ENCODE peak calls at places on chromosomes 2 and 18, in five cellular contexts. P is CD8-positive, alpha-beta T cell; U is neural progenitor cell; C is heart right ventricle; H is left lung. B is an unnamed sample. For H3K27me3 and H3K9me3, the result is how much of the 10 kb centered on the place peaks cover.

GRCh38 chr2:75222527-75222926 is 23.2 kb upstream of the TACR1 start:
- DNase-seq in U (no peak), C (no peak), H (no peak), P (no peak), B (no peak)

GRCh38 chr2:231356474-231356849 is 39.0 kb upstream of the B3GNT7 start:
- DNase-seq in P (no peak), C (no peak), U (no peak), H (no peak), B (no peak)

GRCh38 chr2:54628418-54628817 is 95.0 kb upstream of the EML6 start:
- DNase-seq in P (no peak), H (no peak), C (no peak), U (no peak), B (no peak)

GRCh38 chr2:149399934-149400615 is 69.7 kb downstream of the LYPD6 start:
- DNase-seq in C (no peak), U (no peak), H (no peak), P (no peak), B (no peak)

GRCh38 chr2:19541884-19542283 is 183.5 kb upstream of the OSR1 start:
- DNase-seq in P (no peak), C (no peak), H (no peak), U (no peak), B (no peak)

GRCh38 chr2:120772261-120772660 is 36.6 kb downstream of the GLI2 start:
- DNase-seq in C (no peak), P (no peak), U (no peak), H (no peak), B (no peak)

GRCh38 chr2:69168144-69168813 is 155.3 kb downstream of the ANTXR1 start:
- DNase-seq in U (no peak), C (no peak), H (no peak), P (no peak), B (no peak)

GRCh38 chr2:213122730-213123129 is 28.7 kb downstream of the IKZF2 start:
- DNase-seq in H (no peak), C (no peak), P (no peak), U (no peak), B (no peak)

GRCh38 chr2:163736433-163737168 is 793 bp upstream of the FIGN start:
- DNase-seq in C (peak), H (peak), U (peak), P (no peak), B (no peak)

GRCh38 chr18:24212939-24213338 is 74.1 kb downstream of the CABYR start:
- DNase-seq in C (no peak), U (no peak), P (no peak), H (no peak), B (no peak)

GRCh38 chr18:52722904-52723303 is 382.9 kb downstream of the DCC start:
- DNase-seq in P (no peak), H (no peak), C (no peak), U (peak), B (no peak)

DNA sequence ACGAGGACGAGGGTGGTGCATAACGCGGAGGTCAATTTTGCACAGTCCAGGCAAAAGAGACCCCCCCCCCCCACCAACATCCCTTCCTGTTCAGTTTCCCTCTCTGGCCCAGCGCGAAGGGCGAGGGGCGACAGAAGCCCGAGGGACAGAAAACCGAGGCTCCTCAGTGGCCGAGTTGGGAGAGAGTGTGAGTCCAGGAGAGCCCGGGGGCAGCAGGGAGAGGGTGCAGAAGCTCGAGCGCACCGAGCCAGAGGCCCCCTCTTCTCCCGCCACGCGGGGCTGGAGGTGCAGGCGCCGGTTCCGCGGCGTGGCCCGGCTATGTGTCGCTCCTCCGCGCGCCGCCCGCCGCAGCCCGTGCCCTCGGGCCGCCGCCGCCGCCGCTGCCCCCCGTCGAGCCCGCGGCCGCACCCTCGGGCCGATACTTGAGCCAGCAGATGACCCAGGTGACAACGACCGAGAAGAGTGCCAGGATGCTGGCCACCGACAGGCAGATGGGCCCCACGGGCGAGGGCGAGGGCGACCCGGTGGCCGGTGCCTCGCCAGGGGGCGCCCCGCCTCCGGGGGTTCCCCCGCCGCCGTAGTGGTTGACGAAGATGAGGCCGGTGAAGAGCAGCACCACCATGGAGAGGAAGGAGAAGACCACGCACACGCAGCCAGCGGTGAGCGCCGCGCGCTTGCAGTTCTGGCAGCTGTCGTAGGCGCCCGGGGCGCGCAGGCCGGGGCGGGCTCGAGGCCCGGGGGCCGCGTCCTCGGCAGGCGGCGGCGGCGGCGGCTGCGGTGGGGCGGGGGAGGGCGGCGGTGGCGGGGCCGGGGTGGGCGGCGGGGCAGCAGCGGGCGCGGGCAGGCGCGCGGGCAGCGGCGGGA is 20.1 kb upstream of the PAX3 start:
- DNase-seq in U (peak), C (no peak), H (no peak), P (no peak), B (no peak)
- TF ChIP-seq CTCF in U (peak), C (peak), H (no peak), P (no peak), B (no peak)

DNA sequence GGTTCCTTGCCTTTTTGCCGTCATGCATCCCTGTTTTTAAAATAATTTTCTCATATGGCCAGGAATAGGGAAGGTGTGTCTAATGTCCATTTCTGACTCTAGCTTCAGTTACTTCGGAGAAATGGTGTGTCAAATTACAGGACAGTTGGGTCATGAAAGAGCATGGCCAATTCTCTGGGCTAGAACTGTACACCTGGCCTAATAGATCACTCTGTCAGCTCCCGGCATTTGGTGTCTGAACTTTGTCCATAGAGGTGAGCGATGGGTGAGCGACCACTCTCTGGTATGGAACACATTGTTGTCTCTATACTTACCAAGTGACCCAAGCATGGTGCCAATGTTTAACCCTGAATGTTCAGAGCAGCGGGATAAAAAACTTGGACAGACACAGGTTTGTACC is 38.3 kb upstream of the ASB18 start:
- DNase-seq in H (no peak), C (no peak), U (no peak), P (no peak), B (no peak)
- H3K27me3 ChIP-seq in H (under half), C (under half), U (under half), P (under half), B (under half)

GRCh38 chr2:5175231-5175630 is 517.0 kb upstream of the SOX11 start:
- DNase-seq in C (no peak), P (no peak), H (no peak), U (no peak), B (no peak)
- H3K9me3 ChIP-seq in C (under half), P (under half), H (under half), U (under half), B (under half)

GRCh38 chr2:41498791-41499190 is 549.0 kb upstream of the PKDCC start:
- DNase-seq in P (no peak), U (no peak), C (no peak), H (no peak), B (no peak)

GRCh38 chr2:41502752-41503151 is 545.1 kb upstream of the PKDCC start:
- DNase-seq in C (no peak), P (no peak), U (no peak), H (no peak), B (no peak)

GRCh38 chr2:41495050-41495449 is 552.8 kb upstream of the PKDCC start:
- DNase-seq in U (peak), H (no peak), C (no peak), P (no peak), B (no peak)

GRCh38 chr2:41500895-41501294 is 546.9 kb upstream of the PKDCC start:
- DNase-seq in U (no peak), C (no peak), H (no peak), P (no peak), B (no peak)

GRCh38 chr2:41496908-41497307 is 550.9 kb upstream of the PKDCC start:
- DNase-seq in U (no peak), H (no peak), C (no peak), P (no peak), B (no peak)
- TF ChIP-seq CTCF in U (peak), H (no peak), C (no peak), P (no peak), B (no peak)

DNA sequence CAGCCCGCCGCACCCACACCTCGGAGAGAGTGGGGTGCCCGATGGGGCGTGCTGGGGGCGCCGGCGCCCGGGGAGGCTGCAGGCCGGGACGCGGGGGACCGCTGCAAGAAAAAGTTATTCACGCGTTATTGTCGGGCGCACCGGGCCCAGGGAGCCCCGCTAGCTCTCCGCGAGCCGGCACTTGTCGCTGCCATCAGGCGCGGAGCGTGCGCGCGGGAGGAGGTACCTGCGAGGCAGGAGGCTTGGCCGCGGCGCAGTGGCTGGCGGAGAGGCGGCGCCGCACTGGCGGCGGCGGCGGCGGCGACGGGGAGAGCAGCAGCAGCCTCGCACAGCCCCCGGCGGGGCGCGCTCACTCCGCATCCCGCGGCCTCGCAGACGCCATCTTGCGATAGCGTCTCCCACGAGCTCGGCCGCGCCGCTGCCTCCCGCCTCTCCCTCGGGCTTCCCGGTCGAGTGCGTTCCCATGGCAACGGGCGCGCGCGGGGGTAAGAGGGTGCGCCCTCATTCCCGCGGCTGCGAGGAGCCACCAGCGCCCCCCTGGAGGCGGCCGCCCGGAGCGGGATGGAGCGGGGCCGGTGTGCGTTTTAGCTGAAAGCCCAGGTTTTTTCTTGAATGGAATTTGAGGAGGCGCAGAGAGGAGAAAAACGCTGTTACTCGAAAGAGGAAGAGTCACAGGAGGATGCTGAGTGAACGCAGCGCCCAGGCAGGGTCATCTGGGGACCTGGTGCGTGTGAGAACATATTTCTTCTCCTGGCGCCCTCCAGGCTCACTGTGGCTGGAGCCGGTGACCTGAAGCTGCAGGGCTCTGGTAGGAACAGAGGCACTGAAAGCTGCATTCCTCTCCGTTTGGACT is at the start of gene CHN1:
- DNase-seq in P (peak), U (peak), C (peak), H (peak), B (peak)
- H3K27me3 ChIP-seq in P (under half), U (under half), C (under half), H (half or more), B (under half)

GRCh38 chr18:78100189-78100588 is 850.5 kb downstream of the GALR1 start:
- DNase-seq in P (no peak), H (no peak), C (no peak), U (no peak), B (no peak)
- H3K9me3 ChIP-seq in P (under half), H (under half), C (under half), U (under half), B (under half)

GRCh38 chr18:28177828-28178635 is 1.1 kb upstream of the CDH2 start:
- DNase-seq in H (peak), U (peak), C (peak), P (no peak), B (no peak)

GRCh38 chr18:28178720-28179119 is 1.8 kb upstream of the CDH2 start:
- DNase-seq in H (no peak), U (no peak), P (no peak), C (no peak), B (no peak)

GRCh38 chr18:28175930-28176673 is 828 bp downstream of the CDH2 start:
- DNase-seq in H (no peak), P (no peak), C (no peak), U (peak), B (no peak)

GRCh38 chr18:28176674-28176932 is 327 bp downstream of the CDH2 start:
- DNase-seq in P (no peak), C (no peak), H (no peak), U (no peak), B (no peak)

DNA sequence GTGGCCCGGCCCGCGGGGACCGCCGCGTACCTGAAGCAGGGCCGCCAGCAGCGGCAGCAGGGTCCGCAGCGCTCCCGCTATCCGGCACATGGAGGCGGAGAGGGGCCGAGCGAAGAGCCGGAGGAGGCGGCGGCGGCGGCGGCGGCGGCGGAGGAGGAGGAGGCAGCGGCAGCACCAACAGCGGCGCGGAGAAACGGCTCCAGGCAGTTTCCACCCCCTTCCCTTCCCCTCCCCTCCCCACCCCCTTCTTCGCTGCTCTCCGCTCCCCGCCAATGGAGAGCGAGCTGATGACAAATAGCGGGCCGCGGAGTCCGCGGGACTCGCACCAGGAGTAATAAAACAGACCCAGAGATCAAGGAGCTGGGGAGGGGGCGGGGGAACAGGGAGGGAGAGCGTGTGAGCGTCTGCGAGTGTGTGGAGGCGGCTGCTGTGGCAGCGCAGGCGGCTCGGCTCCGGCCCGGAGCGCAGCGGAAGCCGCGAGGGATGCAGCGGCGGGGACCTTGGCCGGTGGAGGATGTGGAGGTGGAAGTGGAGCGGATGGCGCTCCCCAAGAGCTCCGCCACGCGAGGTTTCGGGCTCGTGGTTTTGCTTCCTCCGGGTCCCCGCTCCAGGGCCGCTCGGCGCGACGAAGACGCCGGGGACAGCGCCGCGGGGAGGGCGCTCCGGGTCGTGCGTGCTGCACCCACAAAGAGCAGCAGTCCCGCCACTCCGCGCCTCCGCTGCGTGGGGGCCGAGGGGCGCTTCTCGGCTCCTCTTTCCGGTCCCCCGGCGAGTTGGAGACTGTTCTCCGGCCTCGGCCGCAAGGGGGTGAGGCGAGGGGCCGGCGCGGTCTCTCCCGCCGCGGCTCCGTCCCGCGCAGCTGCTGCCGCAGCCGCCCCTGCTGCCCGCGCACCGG is at the start of gene CDH2:
- DNase-seq in P (no peak), H (peak), C (peak), U (peak), B (no peak)
- TF ChIP-seq CTCF in P (no peak), H (no peak), C (peak), U (peak), B (no peak)

DNA sequence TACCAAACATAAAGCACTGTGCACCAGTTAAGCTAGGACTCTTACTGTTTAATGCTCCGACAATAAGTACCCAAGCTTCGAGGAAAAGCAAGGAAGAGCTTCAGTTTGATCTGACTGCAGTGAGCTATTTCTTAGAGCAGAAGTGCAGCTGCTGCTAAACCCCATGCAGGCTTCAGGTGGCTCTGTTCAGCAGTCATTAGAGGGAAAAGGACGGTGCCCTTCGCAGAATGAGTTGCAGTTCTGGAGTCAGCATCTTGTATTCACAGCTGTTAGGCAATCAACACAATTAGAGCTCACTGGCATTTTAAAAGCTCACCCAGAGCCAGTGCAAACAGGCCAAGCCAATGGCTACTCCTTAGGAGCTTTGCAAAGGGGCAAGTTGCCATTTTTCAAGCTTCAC is 1.5 kb upstream of the CERKL start:
- DNase-seq in U (peak), H (no peak), C (no peak), P (no peak), B (no peak)
- H3K27me3 ChIP-seq in U (half or more), H (half or more), C (under half), P (under half), B (under half)

DNA sequence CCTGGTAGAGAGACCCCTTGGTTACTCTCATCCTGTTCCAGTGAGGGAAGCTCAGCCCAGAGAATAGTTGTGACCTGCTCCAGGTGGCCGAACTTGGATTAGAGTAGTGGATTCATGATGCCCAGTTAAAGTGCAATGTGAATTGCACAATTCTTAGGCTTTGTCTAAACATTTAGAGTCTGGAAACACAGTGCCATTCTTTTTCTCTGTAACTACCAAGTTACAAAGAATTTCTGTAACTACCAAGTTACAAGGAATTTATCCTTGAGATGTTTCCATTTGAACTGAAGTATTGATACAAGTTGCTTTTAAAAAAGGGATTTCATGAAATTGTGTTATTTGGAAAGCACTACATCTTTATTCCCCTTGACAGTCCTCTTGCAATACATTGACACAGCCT is 314.9 kb downstream of the LPIN1 start:
- DNase-seq in H (no peak), U (no peak), C (no peak), P (no peak), B (no peak)
- H3K9me3 ChIP-seq in H (under half), U (under half), C (under half), P (under half), B (under half)

DNA sequence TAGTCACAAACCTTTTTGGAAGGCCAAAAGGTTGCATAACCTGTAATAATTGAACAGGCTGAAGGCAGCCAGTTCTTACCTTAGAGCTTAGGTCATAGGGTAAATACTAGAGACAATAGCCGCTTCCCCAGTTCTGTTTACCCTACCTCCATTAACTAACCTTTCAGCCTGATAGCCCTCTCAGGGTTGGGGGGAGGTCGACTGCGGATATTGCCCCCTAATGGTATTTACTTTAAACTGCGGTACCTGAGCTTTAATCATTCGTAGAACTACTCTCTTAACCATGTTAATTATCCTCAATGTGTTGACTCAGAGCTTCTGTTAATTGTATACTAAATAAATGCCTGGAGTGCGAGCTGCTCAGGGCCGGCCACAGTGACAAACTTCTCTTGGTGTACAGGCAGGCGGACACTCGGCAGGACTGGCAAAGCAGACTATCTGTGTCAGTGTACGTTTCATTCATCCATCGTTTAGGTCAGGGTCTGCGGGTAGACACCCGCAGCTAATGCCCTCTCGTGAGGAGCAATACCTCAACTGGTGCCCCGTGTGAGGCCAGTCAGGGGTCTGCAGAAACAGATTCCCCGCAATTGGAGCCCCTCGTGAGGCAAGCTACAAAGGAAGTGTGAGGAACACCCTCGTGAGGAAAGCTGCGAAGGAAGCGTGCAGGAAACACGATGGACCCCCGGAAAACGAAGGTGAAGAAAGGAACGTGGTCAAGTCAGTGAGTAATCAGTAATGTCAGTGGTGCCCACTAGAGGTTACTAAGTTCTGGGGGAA is 115.3 kb upstream of the SCN7A start:
- DNase-seq in P (no peak), U (no peak), C (no peak), H (no peak), B (no peak)
- TF ChIP-seq CTCF in P (no peak), U (peak), C (no peak), H (no peak), B (no peak)